ENCODE peak calls at places on chromosomes 1 and 21, in five cellular contexts. J is IMR-90; V is CD8-positive, alpha-beta T cell; M is EL; C is activated CD4-positive, alpha-beta T cell treated with anti-CD3 and anti-CD28 coated beads, Interleukin-2, amount 10 ng/mL, durations not matched to agents 7 days and 5 days. P is an unnamed sample.

GRCh38 chr1:60008500-60008899 is 65.1 kb downstream of the C1orf87 start:
- DNase-seq in J (no peak), V (no peak), M (no peak), C (no peak), P (no peak)

GRCh38 chr1:118147542-118147941 is 37.5 kb downstream of the SPAG17 start:
- DNase-seq in J (peak), V (no peak), M (peak), C (no peak), P (no peak)

GRCh38 chr1:202343652-202344349 is 2.1 kb upstream of the UBE2T start:
- DNase-seq in J (peak), V (no peak), M (peak), C (peak), P (no peak)

GRCh38 chr1:246160398-246160797 is 346.7 kb downstream of the SMYD3 start:
- DNase-seq in J (no peak), V (no peak), M (no peak), C (no peak), P (no peak)

GRCh38 chr1:168535536-168535935 is 8.3 kb downstream of the XCL2 start:
- DNase-seq in J (no peak), V (no peak), M (no peak), C (peak), P (peak)

GRCh38 chr1:245001252-245001651 is 136.9 kb upstream of the HNRNPU start:
- DNase-seq in J (no peak), V (no peak), M (no peak), C (no peak), P (no peak)

GRCh38 chr1:241934843-241935242 is 22.7 kb upstream of the BECN2 start:
- DNase-seq in J (no peak), V (no peak), M (no peak), C (no peak), P (no peak)

GRCh38 chr1:23593556-23594148 is 34.4 kb upstream of the ID3 start:
- DNase-seq in J (peak), V (no peak), M (no peak), C (no peak), P (no peak)

GRCh38 chr1:175146535-175147213 is 45.9 kb downstream of the KIAA0040 start:
- DNase-seq in J (peak), V (peak), M (peak), C (peak), P (peak)

GRCh38 chr1:39490596-39491145 is 765 bp upstream of the BMP8A start:
- DNase-seq in J (no peak), V (peak), M (no peak), C (peak), P (no peak)

GRCh38 chr1:232622378-232622777 is 7.6 kb downstream of the SIPA1L2 start:
- DNase-seq in J (no peak), V (no peak), M (no peak), C (no peak), P (no peak)

GRCh38 chr21:37207441-37208009 is 59.6 kb downstream of the VPS26C start:
- DNase-seq in J (no peak), V (no peak), M (no peak), C (peak), P (no peak)

GRCh38 chr1:87986154-87986914 is 657.7 kb downstream of the LMO4 start:
- DNase-seq in J (no peak), V (no peak), M (no peak), C (no peak), P (no peak)

GRCh38 chr1:112743174-112744018 is 28.3 kb upstream of the PPM1J start:
- DNase-seq in J (peak), V (no peak), M (peak), C (no peak), P (no peak)

GRCh38 chr1:101250656-101251272 is 13.9 kb downstream of the S1PR1 start:
- DNase-seq in J (peak), V (no peak), M (no peak), C (no peak), P (no peak)

GRCh38 chr1:85611856-85612255 is 31.3 kb downstream of the CCN1 start:
- DNase-seq in J (peak), V (no peak), M (peak), C (no peak), P (no peak)

GRCh38 chr1:4853930-4854329 is 199.5 kb downstream of the AJAP1 start:
- DNase-seq in J (no peak), V (no peak), M (no peak), C (no peak), P (no peak)

GRCh38 chr1:166933633-166934032 is 41.7 kb downstream of the ILDR2 start:
- DNase-seq in J (no peak), V (no peak), M (no peak), C (no peak), P (no peak)